ENCODE peak calls at places on chromosomes 13 and 19, in nine cellular contexts. F is cardiac muscle cell, L is fibroblast of mammary gland, I is Peyer's patch, T is endodermal cell, Q is kidney epithelial cell, N is pancreas, E is GM20000, P is mesothelial cell of epicardium. S is an unnamed sample.

GRCh38 chr19:19451429-19452240 is 46.2 kb downstream of the GATAD2A start:
- DNase-seq in F (no peak), L (peak), I (no peak), T (no peak), Q (no peak), N (no peak), E (peak), P (no peak), S (peak)

GRCh38 chr19:3275068-3275582 is 50.7 kb downstream of the CELF5 start:
- DNase-seq in F (no peak), L (no peak), I (no peak), T (no peak), Q (no peak), N (peak), E (peak), P (no peak), S (peak)

GRCh38 chr13:84096221-84096620 is 213.9 kb upstream of the SLITRK1 start:
- DNase-seq in F (peak), L (peak), I (no peak), T (no peak), Q (no peak), N (no peak), E (no peak), P (no peak), S (no peak)

GRCh38 chr19:15305582-15306334 is 26.6 kb downstream of the BRD4 start:
- DNase-seq in F (no peak), L (no peak), I (no peak), T (no peak), Q (no peak), N (no peak), E (no peak), P (no peak), S (no peak)

GRCh38 chr13:80665792-80666333 is 324.9 kb upstream of the SPRY2 start:
- DNase-seq in F (peak), L (no peak), I (no peak), T (peak), Q (no peak), N (no peak), E (no peak), P (no peak), S (no peak)

GRCh38 chr19:5718032-5718578 is 1.8 kb downstream of the LONP1 start:
- DNase-seq in F (peak), L (peak), I (no peak), T (no peak), Q (no peak), N (no peak), E (no peak), P (no peak), S (peak)

GRCh38 chr13:24505256-24505655 is 7.3 kb downstream of the PARP4 start:
- DNase-seq in F (peak), L (peak), I (no peak), T (no peak), Q (no peak), N (no peak), E (no peak), P (no peak), S (no peak)

GRCh38 chr13:48304132-48304876 is 753 bp downstream of the RB1 start:
- DNase-seq in F (peak), L (peak), I (peak), T (no peak), Q (peak), N (no peak), E (peak), P (peak), S (peak)

GRCh38 chr13:56893843-56894242 is 246.9 kb upstream of the PRR20A start:
- DNase-seq in F (no peak), L (no peak), I (no peak), T (no peak), Q (no peak), N (no peak), E (no peak), P (no peak), S (no peak)

GRCh38 chr13:30341815-30342570 is 34.6 kb upstream of the KATNAL1 start:
- DNase-seq in F (peak), L (peak), I (peak), T (no peak), Q (peak), N (peak), E (no peak), P (peak), S (no peak)

GRCh38 chr19:40221858-40222619 is 3.9 kb upstream of the TTC9B start:
- DNase-seq in F (peak), L (peak), I (peak), T (peak), Q (peak), N (peak), E (peak), P (peak), S (peak)

DNA sequence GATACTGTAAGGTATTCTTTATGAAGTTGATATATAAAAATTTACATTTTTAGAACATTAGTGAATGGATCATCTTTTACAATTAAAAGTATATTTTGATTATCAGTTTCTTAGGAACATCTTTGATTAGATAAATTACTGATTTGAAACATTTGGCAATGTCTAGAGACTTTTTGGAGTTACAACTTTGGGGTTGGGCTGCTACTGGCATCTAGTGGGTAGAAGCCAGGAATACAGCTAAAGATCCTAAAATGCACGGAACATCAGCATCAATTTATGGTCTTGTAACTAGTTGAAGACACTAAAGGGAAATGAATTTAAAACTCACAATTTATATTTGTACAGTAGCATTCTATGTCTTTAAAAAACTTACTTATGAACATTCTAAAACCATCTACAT is 19.9 kb downstream of the POMP start:
- DNase-seq in F (no peak), L (peak), I (no peak), T (no peak), Q (no peak), N (no peak), E (no peak), P (no peak), S (no peak)
- TF ChIP-seq CTCF in F (no peak), L (peak), I (no peak), T (peak), Q (no peak), N (no peak), E (peak), P (no peak), S (no peak)

DNA sequence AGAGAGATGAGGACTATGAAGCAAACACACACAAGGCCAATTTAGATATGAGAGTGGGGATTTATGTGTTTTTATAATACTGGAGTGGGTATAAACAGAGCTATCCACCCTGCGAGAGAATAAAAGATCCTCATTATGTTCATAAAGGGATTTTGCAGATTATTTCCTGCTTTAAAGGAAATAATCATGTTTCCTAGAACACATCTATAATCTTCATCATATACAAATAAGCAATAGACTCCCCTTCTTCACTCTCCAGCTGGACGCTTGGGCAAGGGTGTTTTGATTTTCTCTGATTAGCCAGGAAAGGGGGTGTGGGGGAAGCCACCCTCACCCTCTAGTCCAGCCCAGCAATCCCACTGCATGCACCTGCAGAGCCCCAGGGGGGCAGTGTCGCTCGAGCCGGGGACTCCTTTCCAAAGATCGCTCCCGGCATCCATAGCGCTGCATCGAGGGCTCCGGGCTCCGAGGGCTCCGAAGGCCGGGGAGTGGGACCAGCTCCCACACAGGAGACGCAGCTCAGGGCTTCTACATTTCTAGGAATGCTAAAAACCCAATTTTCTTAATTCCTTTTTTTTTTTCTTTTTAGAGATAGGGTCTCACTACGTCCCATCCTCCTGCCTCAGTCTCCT is 38.6 kb downstream of the LATS2 start:
- DNase-seq in F (no peak), L (no peak), I (no peak), T (peak), Q (no peak), N (no peak), E (no peak), P (no peak), S (no peak)
- TF ChIP-seq CTCF in F (no peak), L (no peak), I (no peak), T (peak), Q (peak), N (no peak), E (no peak), P (no peak), S (no peak)

DNA sequence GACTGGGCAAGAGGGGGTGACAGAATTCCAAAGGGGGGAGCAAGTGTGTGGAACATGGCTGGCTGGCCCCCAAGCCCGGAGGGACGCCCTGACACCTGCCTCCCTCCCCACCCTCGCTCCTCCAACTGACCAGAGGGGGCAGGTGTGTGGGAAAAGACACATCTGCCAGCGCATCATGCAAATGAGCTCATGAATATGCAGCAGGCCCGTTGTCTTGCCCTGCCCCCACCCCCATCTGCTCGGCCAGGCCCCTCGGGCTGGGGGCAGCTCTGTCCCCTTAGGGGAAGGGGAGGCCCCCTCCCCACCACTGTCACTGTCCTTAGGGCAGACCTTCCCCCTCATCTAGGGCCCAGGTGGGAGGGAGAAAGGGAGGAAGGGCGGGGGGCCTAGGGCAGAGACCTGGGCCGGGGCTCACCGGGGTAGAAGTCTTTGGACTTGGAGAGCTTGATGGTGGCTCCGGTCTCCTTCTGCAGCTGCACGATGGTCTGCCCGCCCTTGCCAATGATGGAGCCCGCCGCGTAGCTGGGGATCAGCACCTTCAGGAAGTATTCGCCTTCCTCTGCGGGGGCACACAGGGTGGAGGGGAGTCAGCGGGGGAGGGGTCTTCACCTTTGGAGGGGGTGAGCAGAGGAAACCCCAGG is 12.9 kb downstream of the NOVA2 start:
- DNase-seq in F (no peak), L (no peak), I (no peak), T (peak), Q (no peak), N (peak), E (no peak), P (no peak), S (no peak)
- TF ChIP-seq CTCF in F (no peak), L (no peak), I (no peak), T (peak), Q (no peak), N (no peak), E (no peak), P (no peak), S (no peak)

DNA sequence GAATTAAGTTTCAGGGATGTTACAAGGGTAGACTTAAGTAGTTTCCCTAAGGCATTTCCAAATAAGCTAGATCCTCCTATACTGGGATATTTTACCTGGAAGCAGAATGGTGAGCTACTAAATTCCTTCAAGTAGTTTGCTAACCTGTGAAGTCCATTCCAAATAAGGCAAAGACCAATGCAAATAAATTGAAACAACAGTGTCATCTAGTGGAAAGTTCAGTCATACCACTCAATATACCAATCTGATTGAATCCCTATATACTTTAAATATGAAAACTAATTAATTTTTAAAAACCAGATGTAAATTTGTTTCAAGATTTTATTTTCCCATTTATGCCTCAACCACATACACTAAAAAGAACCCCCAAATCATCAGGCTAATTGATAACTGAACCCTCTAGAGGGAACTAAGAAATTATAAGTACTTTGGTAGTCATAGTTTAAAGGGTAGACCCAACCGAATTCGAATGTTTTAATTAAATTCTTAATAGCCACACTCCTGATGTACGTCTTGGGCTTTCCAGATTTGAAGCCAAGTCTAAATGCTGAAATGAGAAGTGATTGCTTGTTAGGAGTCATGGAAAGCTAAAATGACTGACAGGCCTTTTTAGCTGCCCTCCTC is 223.7 kb downstream of the TBC1D4 start:
- DNase-seq in F (peak), L (peak), I (no peak), T (no peak), Q (no peak), N (no peak), E (no peak), P (no peak), S (no peak)
- TF ChIP-seq CTCF in F (peak), L (peak), I (no peak), T (peak), Q (peak), N (peak), E (peak), P (peak), S (peak)

GRCh38 chr19:531009-531752 is 379 bp upstream of the CDC34 start:
- DNase-seq in F (peak), L (peak), I (peak), T (peak), Q (no peak), N (peak), E (peak), P (peak), S (peak)
- TF ChIP-seq CTCF in F (no peak), L (no peak), I (no peak), T (peak), Q (no peak), N (no peak), E (no peak), P (no peak), S (no peak)

DNA sequence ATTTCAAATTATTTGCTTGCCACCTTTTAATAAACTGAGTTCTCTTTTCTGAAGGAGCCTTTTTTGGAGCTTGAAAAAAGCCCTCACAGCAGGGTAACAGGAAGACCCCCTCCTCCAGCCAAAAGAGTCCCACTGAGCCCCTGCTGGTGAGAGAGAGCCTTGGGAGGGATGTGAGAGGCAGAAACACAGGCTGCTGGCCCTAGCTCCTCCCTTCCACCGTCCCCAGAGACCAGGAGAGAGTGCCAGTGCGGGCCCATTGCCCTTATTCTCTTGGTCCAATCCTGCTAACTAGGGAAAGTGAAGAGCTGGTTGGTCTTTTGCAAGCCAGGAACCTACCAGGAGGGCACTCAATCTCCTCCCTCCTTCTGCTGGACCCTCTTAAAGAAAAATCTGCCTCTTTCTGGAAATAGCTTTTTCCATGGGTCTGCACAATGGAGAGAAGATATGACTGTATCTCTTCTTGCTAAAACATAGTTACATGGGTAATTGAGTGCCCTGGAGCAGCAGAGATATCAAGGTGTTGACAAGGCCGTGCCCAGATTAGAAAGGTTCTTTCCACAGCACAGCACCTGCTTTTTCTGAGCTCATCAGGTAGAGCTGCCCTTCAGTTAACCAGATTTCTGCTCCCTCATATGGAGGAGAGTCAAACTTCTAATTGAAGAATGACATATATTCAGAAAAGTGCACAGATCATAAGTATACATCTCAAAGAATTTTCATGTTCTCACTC is 113.9 kb downstream of the LRCH1 start:
- DNase-seq in F (no peak), L (no peak), I (no peak), T (peak), Q (no peak), N (no peak), E (no peak), P (no peak), S (no peak)
- TF ChIP-seq CTCF in F (peak), L (no peak), I (no peak), T (peak), Q (no peak), N (no peak), E (no peak), P (no peak), S (no peak)

DNA sequence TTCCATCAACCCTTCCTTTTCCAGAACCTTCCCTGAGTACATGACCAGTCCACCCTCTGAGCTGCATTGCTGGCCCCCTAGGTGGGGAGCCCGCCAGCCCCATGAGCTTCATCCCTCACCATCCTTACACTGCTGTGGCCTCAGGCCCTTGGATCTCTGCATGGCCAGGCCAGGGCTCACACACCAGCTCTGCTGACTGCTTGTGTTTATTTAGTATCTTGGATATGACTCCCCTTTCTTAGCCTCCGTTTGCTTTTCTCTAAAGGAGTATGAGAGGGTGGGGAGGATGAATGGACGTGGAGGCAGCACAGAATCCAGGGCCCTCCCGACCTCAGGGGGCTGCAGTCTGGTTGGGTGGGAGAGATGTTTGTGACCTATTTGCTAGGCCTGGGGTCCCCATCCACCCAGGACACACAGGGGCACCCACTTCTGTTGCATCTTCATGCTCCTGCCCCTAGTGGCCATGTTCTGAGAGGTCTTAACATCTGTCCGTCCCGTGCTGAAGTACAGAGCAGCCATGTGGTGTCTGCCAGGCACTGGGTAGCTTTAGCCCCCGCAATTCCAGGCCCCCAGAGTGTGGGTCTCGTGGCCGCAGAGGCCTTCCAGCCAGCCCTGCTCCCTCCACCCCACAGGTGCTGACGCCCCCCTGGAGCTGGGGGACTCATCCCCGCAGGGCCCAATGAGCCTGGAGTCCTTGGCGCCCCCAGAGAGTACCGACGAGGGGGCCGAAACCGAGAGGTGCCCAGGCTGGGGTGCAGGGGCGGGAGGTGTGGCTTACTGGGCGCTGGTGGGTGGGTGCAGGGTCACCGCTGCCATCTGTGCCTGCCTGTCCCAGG is 13.0 kb downstream of the ARHGEF1 start:
- DNase-seq in F (no peak), L (no peak), I (no peak), T (no peak), Q (no peak), N (no peak), E (no peak), P (no peak), S (peak)
- TF ChIP-seq CTCF in F (peak), L (peak), I (no peak), T (peak), Q (peak), N (no peak), E (no peak), P (peak), S (peak)

DNA sequence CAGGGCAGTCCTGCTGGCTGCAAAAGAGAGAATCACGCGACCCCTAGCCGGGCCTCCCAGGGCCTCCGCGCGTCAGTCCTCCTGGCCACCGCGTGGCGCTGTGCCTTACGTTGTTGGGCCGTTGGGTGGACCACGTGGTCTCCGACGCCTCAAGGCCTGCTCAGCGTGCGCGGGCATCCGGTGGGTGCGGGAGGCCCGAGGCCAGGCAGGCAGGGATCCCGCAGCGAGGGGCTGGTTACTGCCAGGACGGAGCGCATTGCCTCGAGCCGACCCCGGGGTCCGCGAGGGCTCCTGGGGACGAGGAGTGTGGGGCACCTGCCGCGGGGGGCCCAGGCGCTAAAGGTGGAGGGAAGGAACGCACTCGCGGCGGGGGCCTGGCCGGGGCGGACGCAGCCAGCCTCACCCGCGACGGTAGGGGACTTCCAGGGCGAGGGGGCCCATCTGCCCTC is at the start of gene TDRD12:
- DNase-seq in F (no peak), L (no peak), I (no peak), T (peak), Q (no peak), N (no peak), E (peak), P (no peak), S (no peak)
- TF ChIP-seq CTCF in F (no peak), L (no peak), I (no peak), T (peak), Q (no peak), N (no peak), E (no peak), P (no peak), S (no peak)

GRCh38 chr13:52127783-52128702 is 830 bp downstream of the NEK5 start:
- DNase-seq in F (peak), L (peak), I (no peak), T (peak), Q (no peak), N (peak), E (peak), P (peak), S (peak)
- TF ChIP-seq CTCF in F (peak), L (peak), I (peak), T (peak), Q (peak), N (peak), E (peak), P (peak), S (peak)